ENCODE peak calls at places on chromosomes 13 and 19, in nine cellular contexts. S is left ventricle myocardium inferior; W is psoas muscle; H is CD8-positive, alpha-beta T cell; O is fibroblast of pulmonary artery; Z is tibial artery; R is astrocyte; C is CD8-positive, alpha-beta memory T cell; E is breast epithelium. A is an unnamed sample.
A peak's percentile ranks its signal among the peaks of the same experiment; 100 is the strongest.

GRCh38 chr13:85544756-85545155 is 254.5 kb downstream of the SLITRK6 start:
- DNase-seq in C (no peak), W (no peak), E (no peak), Z (no peak), R (no peak), H (no peak), S (no peak), O (no peak), A (no peak)

GRCh38 chr13:71137106-71137505 is 729.9 kb downstream of the DACH1 start:
- DNase-seq in E (no peak), W (no peak), Z (no peak), S (no peak), R (no peak), C (no peak), H (no peak), O (no peak), A (no peak)

GRCh38 chr19:48608798-48609263 is 2.3 kb downstream of the SPACA4 start:
- DNase-seq in Z (peak; percentile 64), H (peak; percentile 51), S (no peak), W (no peak), E (no peak), O (peak; percentile 49), R (no peak), C (peak; percentile 36), A (peak; percentile 52)

GRCh38 chr13:33052446-33052845 is 36.2 kb downstream of the KL start:
- DNase-seq in W (no peak), H (no peak), S (no peak), C (no peak), O (peak; percentile 18), Z (no peak), E (no peak), R (peak; percentile 76), A (peak; percentile 41)

GRCh38 chr19:33514885-33515485 is 6.6 kb downstream of the PEPD start:
- DNase-seq in S (peak; percentile 39), H (no peak), E (no peak), W (peak; percentile 49), R (no peak), O (no peak), Z (no peak), C (no peak), A (no peak)

GRCh38 chr13:81379183-81379582 is 1038.3 kb upstream of the SPRY2 start:
- DNase-seq in Z (no peak), C (no peak), H (no peak), S (no peak), R (no peak), O (no peak), E (no peak), W (no peak), A (no peak)

GRCh38 chr13:30257433-30258099 is 49.8 kb downstream of the KATNAL1 start:
- DNase-seq in Z (no peak), O (no peak), E (no peak), W (no peak), H (no peak), C (no peak), R (peak; percentile 27), S (no peak), A (peak; percentile 56)

GRCh38 chr19:30240904-30241695 is 131.1 kb upstream of the ZNF536 start:
- DNase-seq in Z (no peak), E (no peak), S (no peak), O (no peak), C (no peak), R (no peak), H (no peak), W (no peak), A (no peak)

GRCh38 chr19:45401815-45402468 is 2.9 kb downstream of the PPP1R13L start:
- DNase-seq in W (no peak), Z (no peak), R (no peak), S (no peak), E (no peak), H (no peak), O (peak; percentile 36), C (no peak), A (no peak)
- H3K4me3 ChIP-seq in W (no peak overlapping the region), Z (peak overlapping the region; percentile 6), R (no peak overlapping the region), S (peak overlapping the region; percentile 88), E (no peak overlapping the region), H (no peak overlapping the region), O (no peak overlapping the region), C (no peak overlapping the region), A (no peak overlapping the region)

GRCh38 chr19:58396691-58397532 is 1.5 kb downstream of the RNF225 start:
- DNase-seq in S (no peak), Z (no peak), O (no peak), C (no peak), R (no peak), H (no peak), W (no peak), E (no peak), A (no peak)

GRCh38 chr19:58398545-58398944 is 3.1 kb downstream of the RNF225 start:
- DNase-seq in Z (no peak), S (no peak), O (no peak), W (no peak), H (no peak), E (no peak), R (no peak), C (no peak), A (no peak)

GRCh38 chr19:58397533-58398037 is 2.1 kb downstream of the RNF225 start:
- DNase-seq in R (no peak), C (no peak), Z (no peak), S (no peak), H (no peak), W (no peak), E (no peak), O (no peak), A (no peak)

GRCh38 chr19:58399903-58400637 is 4.6 kb downstream of the RNF225 start:
- DNase-seq in R (no peak), S (no peak), H (no peak), C (no peak), E (no peak), Z (peak; percentile 51), O (no peak), W (no peak), A (no peak)

DNA sequence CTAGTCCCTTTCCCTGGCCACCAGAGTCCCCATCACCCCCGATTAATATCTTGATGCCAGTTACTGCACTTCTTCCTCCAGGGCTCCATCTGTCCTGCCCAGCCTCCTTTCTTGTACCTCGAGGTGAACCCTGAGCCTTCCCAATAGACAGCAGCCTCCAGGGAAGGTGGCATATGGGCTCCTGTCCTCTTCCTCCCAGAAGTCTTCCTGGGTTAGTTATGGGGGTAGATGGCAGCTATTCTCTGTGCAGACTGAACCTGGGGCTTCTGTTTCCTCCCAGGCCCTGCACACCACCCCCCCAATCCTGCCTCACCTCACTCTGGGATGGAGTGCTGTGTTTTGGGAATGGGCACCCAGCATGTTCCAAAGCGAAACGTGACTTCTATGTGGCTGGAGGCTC is 2.6 kb downstream of the RNF225 start:
- DNase-seq in R (no peak), E (no peak), S (no peak), C (no peak), H (no peak), W (no peak), O (no peak), Z (no peak), A (no peak)
- H3K4me3 ChIP-seq in R (no peak overlapping the region), E (no peak overlapping the region), S (no peak overlapping the region), C (no peak overlapping the region), H (no peak overlapping the region), W (no peak overlapping the region), O (no peak overlapping the region), Z (no peak overlapping the region), A (no peak overlapping the region)

DNA sequence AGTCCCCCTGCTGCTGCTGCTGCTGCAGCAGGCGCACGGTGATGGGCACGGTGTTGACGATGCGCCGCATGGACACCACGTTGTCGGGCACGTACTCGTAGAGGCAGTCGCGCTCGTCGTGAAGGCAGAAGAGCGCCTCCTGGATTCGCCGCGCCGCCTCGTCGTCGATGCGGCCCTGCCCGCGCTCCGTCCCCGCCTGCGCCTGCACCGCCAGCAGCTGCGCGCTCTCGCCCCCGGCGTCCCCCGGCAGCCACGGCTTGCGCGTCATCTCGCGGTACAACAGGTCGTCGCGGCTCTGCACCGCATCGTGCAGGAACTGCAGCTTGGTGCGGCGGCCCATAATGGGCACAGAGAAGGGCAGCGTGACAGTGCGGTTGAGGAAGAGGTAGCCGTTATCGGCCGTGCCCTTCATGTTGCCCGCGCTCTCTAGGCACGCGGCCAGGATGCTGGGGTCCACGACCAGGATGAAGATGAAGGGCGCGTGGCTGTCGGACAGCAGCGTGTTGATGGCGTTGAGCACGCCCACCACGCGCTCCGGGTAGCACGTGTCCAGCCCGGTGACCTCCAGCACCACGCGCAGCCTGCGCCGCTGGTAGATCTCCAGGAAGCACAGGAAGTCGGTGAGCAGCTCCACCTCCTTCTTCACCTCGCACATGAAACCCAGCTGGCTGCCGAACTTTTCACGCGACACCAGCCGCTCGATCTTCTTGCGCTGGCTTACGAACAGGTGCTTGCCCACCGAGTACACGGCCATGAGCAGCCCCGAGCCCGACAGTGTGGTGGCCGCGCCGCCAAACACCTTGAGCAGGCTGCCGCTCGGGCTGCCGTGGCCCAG is 8.1 kb downstream of the NKPD1 start:
- DNase-seq in W (peak; percentile 45), H (peak; percentile 46), Z (no peak), O (peak; percentile 54), E (peak; percentile 50), R (peak; percentile 34), S (peak; percentile 49), C (peak; percentile 61), A (peak; percentile 78)
- H3K4me3 ChIP-seq in W (peak overlapping the region; percentile 56), H (peak overlapping the region; percentile 60), Z (peak overlapping the region; percentile 19), O (no peak overlapping the region), E (peak overlapping the region; percentile 18), R (peak overlapping the region; percentile 28), S (peak overlapping the region; percentile 62), C (peak overlapping the region; percentile 45), A (no peak overlapping the region)

GRCh38 chr19:43880483-43880882 is 53.4 kb downstream of the ZNF283 start:
- DNase-seq in E (no peak), C (no peak), W (no peak), O (no peak), H (no peak), S (no peak), R (no peak), Z (no peak), A (no peak)

DNA sequence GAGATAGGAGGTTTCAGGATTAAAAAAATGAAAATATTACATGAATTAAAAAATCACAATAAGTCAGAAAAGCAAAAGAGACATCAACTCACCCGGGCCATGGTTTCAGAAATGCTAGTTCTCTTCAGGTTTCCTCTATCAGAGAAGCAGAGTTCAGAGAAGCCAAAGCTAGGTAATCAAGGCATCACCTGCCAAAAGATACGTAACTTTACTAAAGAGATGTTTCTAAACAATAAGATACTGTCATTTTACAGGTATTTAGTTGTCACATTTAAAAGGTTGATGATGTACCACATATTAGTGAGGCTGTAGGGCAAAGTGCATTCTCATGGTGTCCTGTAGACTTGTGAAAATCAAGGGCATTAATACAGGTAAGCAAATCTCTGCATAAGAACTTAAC is 51.2 kb downstream of the ZNF45 start:
- DNase-seq in S (no peak), H (no peak), E (no peak), R (no peak), O (no peak), W (no peak), Z (no peak), C (no peak), A (no peak)
- H3K4me3 ChIP-seq in S (no peak within 1 kb of the TSS), H (no peak within 1 kb of the TSS), E (no peak within 1 kb of the TSS), R (no peak within 1 kb of the TSS), O (no peak within 1 kb of the TSS), W (no peak within 1 kb of the TSS), Z (no peak within 1 kb of the TSS), C (no peak within 1 kb of the TSS), A (no peak within 1 kb of the TSS)